ENCODE peak calls at places on chromosomes 6 and 20, in four cellular contexts. E is tibial artery; D is adrenal gland; S is CD8-positive, alpha-beta T cell. G is an unnamed sample. For H3K36me3, the result is how much of the 10 kb centered on the place peaks cover.

GRCh38 chr6:156740604-156741003 is 36.6 kb upstream of the ARID1B start:
- DNase-seq in S (no peak), E (no peak), D (no peak), G (no peak)

GRCh38 chr6:151723152-151723551 is 84.3 kb upstream of the ESR1 start:
- DNase-seq in E (no peak), D (no peak), S (no peak), G (no peak)

GRCh38 chr6:75130784-75131183 is 75.1 kb downstream of the COL12A1 start:
- DNase-seq in D (no peak), S (no peak), E (peak), G (peak)

GRCh38 chr6:2542858-2543218 is 207.9 kb downstream of the MYLK4 start:
- DNase-seq in D (no peak), E (no peak), S (no peak), G (peak)

GRCh38 chr20:3995749-3996305 is 19.5 kb downstream of the RNF24 start:
- DNase-seq in S (no peak), E (no peak), D (no peak), G (no peak)

GRCh38 chr6:169396554-169397163 is 143.0 kb upstream of the THBS2 start:
- DNase-seq in E (no peak), D (no peak), S (no peak), G (no peak)

GRCh38 chr6:41780623-41781301 is at the start of gene PRICKLE4:
- DNase-seq in S (no peak), E (peak), D (peak), G (peak)

GRCh38 chr6:5085638-5086293 is 625 bp downstream of the PPP1R3G start:
- DNase-seq in E (peak), D (peak), S (no peak), G (no peak)

GRCh38 chr6:28947831-28948270 is 24.1 kb upstream of the TRIM27 start:
- DNase-seq in D (no peak), S (no peak), E (no peak), G (peak)

GRCh38 chr20:62367483-62368302 is 581 bp upstream of the LAMA5 start:
- DNase-seq in E (peak), D (peak), S (no peak), G (no peak)

GRCh38 chr6:41743406-41744235 is 3.6 kb downstream of the PGC start:
- DNase-seq in E (no peak), D (no peak), S (no peak), G (no peak)

GRCh38 chr6:158575550-158575949 is 15.7 kb downstream of the TMEM181 start:
- DNase-seq in D (no peak), S (no peak), E (no peak), G (no peak)

GRCh38 chr20:34580588-34580940 is 22.0 kb downstream of the MAP1LC3A start:
- DNase-seq in D (no peak), S (no peak), E (no peak), G (no peak)

GRCh38 chr20:19193349-19193748 is 19.1 kb upstream of the SLC24A3 start:
- DNase-seq in S (no peak), D (no peak), E (no peak), G (no peak)

GRCh38 chr20:50124496-50124895 is 11.5 kb upstream of the UBE2V1 start:
- DNase-seq in D (no peak), S (no peak), E (no peak), G (no peak)

GRCh38 chr6:155765275-155766194 is 309.9 kb upstream of the NOX3 start:
- DNase-seq in E (no peak), S (no peak), D (no peak), G (peak)

GRCh38 chr6:527989-528673 is 128.8 kb downstream of the HUS1B start:
- DNase-seq in E (no peak), D (no peak), S (no peak), G (no peak)

GRCh38 chr6:147560670-147561069 is 52.2 kb downstream of the SAMD5 start:
- DNase-seq in E (no peak), D (no peak), S (no peak), G (no peak)

GRCh38 chr6:33123732-33124524 is 48.1 kb downstream of the HLA-DPB1 start:
- DNase-seq in E (no peak), S (no peak), D (no peak), G (peak)

GRCh38 chr20:56504373-56505005 is 20.1 kb upstream of the FAM209A start:
- DNase-seq in S (peak), D (no peak), E (no peak), G (no peak)

GRCh38 chr20:47574616-47575401 is 73.1 kb downstream of the NCOA3 start:
- DNase-seq in S (no peak), D (no peak), E (no peak), G (peak)

GRCh38 chr6:39812853-39813533 is 20.8 kb downstream of the DAAM2 start:
- DNase-seq in D (no peak), E (no peak), S (no peak), G (no peak)

GRCh38 chr20:37901667-37902503 is 1.0 kb upstream of the VSTM2L start:
- DNase-seq in S (no peak), D (peak), E (no peak), G (peak)

GRCh38 chr6:102485480-102485879 is 1092.0 kb downstream of the GRIK2 start:
- DNase-seq in E (no peak), S (no peak), D (no peak), G (no peak)

GRCh38 chr6:80179691-80180090 is 73.2 kb downstream of the BCKDHB start:
- DNase-seq in D (no peak), S (no peak), E (no peak), G (peak)

GRCh38 chr20:9555781-9556180 is 41.4 kb downstream of the LAMP5 start:
- DNase-seq in S (no peak), E (no peak), D (no peak), G (peak)

GRCh38 chr6:132399376-132400074 is 1.8 kb downstream of the MOXD1 start:
- DNase-seq in D (no peak), E (no peak), S (no peak), G (peak)

GRCh38 chr6:168916576-168917207 is 337.0 kb downstream of the THBS2 start:
- DNase-seq in D (no peak), E (no peak), S (no peak), G (no peak)

GRCh38 chr20:1927217-1927616 is 32.0 kb downstream of the SIRPA start:
- DNase-seq in E (no peak), D (no peak), S (no peak), G (no peak)

GRCh38 chr6:154766288-154766687 is 33.1 kb downstream of the SCAF8 start:
- DNase-seq in S (no peak), E (no peak), D (no peak), G (no peak)

GRCh38 chr20:63501818-63502670 is 3.2 kb upstream of the EEF1A2 start:
- DNase-seq in D (no peak), E (no peak), S (peak), G (peak)

DNA sequence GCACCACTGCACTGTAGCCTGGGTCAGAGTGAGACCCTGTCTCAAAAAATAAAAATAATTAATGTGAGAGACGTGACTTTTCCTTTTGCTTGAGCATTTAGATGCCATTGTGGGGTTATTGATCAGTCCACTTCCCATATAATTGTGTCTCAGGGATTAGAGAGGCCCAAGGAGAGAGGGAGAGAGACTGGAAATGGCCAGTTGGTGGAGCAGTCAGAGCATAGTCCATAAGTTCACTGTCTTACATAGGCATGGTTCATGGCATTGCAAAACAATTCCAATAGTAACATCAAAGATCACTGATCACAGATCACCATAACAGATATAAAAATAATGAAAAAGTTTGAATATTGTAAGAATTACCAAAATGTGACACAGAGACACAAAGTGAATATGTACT is 15.2 kb upstream of the SDHAF4 start:
- DNase-seq in E (no peak), D (no peak), S (no peak), G (no peak)
- TF ChIP-seq CTCF in E (no peak), D (no peak), S (no peak), G (no peak)

DNA sequence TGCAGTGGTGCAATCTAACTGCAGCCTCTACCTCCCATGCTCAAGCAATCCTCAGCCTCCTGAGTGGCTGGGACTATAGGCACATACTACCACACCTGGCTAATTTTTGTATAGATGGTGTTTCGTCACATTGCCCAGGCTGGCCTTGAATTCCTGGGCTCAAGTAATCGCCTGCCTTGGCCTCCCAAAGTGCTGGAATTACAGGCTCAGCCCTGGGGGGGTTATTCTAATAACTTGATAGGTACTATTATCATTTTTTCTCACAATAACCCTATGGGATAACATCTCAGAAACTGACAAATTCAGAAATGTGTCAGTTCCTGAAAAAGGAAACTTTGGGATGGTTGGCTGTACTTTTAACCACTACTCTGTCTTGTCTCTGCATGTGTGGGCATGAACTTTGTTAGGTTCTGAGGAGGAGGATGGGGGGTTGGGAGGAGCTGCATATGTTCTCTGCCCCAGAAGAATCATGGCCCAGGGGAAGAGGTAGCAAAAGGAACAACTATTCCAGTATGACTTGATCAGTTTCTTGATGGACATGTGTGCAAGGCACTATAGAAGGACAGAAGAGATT is 169.9 kb downstream of the CARMIL1 start:
- DNase-seq in D (no peak), S (no peak), E (no peak), G (peak)
- H3K4me3 ChIP-seq in D (no peak), S (no peak), E (no peak), G (no peak)

GRCh38 chr6:125919618-125920017 is 37.0 kb upstream of the HINT3 start:
- DNase-seq in S (no peak), E (no peak), D (no peak), G (peak)
- H3K36me3 ChIP-seq in S (under half), E (under half), D (half or more), G (under half)

GRCh38 chr6:31806470-31807272 is at the start of gene LSM2:
- DNase-seq in S (peak), E (peak), D (peak), G (peak)
- TF ChIP-seq CTCF in S (no peak), E (peak), D (peak), G (peak)

DNA sequence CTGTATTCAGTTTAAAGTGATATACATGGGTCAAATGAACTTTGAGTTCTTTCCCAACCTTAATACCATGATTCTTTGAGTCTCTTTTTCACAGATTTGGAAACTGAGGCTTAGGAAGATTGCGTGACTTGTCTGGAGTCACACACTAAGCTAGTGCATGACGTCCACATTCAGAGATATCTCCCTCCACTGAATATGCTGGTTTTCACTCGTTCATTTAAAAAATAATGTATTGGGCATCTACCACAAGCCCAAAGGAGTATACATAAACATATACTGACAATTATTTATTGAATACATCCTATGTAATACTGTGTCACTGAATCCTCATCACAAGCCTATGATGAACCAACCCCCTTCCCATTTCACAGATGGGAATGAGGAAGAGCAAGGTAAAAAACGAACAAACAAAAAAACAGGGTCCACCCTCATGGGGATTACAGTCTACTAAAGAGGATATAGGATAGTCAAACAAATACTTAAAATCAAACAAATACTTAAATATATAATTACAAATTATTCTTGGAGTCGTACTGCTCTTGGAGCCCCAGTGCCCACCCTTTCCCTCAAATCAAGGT is 611 bp upstream of the TM9SF4 start:
- DNase-seq in S (no peak), D (no peak), E (no peak), G (no peak)
- H3K4me3 ChIP-seq in S (peak), D (no peak), E (peak), G (no peak)